ENCODE peak calls at places on chromosomes 6 and 20, in five cellular contexts. R is AG04450, I is PC-9, F is GM12865, N is GM12864. D is an unnamed sample.

GRCh38 chr6:71040043-71040442 is 83.2 kb upstream of the B3GAT2 start:
- DNase-seq in I (no peak), R (no peak), N (no peak), F (no peak), D (no peak)

GRCh38 chr6:6723792-6724318 is 135.3 kb downstream of the LY86 start:
- DNase-seq in N (no peak), R (no peak), I (no peak), F (no peak), D (peak; percentile 71)

GRCh38 chr20:51966296-51966971 is 164.1 kb upstream of the SALL4 start:
- DNase-seq in R (no peak), N (peak; percentile 8), I (peak; percentile 67), F (peak; percentile 41), D (no peak)

GRCh38 chr20:57326667-57327455 is 2.7 kb upstream of the SPO11 start:
- DNase-seq in I (peak; percentile 95), N (no peak), R (no peak), F (no peak), D (no peak)

GRCh38 chr20:14861028-14861699 is 523.8 kb upstream of the FLRT3 start:
- DNase-seq in F (no peak), R (no peak), I (no peak), N (no peak), D (no peak)

GRCh38 chr6:122803056-122803695 is 14.1 kb downstream of the SMPDL3A start:
- DNase-seq in I (no peak), F (no peak), N (no peak), R (peak; percentile 79), D (no peak)

GRCh38 chr6:150314230-150315188 is 54.3 kb upstream of the IYD start:
- DNase-seq in F (no peak), N (no peak), I (no peak), R (no peak), D (no peak)

GRCh38 chr6:128731249-128732165 is 151.4 kb upstream of the LAMA2 start:
- DNase-seq in F (peak; percentile 41), N (no peak), R (peak; percentile 27), I (peak; percentile 22), D (no peak)

GRCh38 chr20:44468044-44468782 is 7.5 kb upstream of the TTPAL start:
- DNase-seq in R (no peak), F (no peak), I (no peak), N (no peak), D (no peak)

GRCh38 chr6:89144358-89145041 is 1.4 kb upstream of the PM20D2 start:
- DNase-seq in F (peak; percentile 61), I (no peak), R (no peak), N (no peak), D (no peak)

GRCh38 chr6:116060572-116061283 is at the start of gene FRK:
- DNase-seq in R (no peak), F (no peak), I (peak; percentile 58), N (no peak), D (peak; percentile 83)

GRCh38 chr6:90413867-90414266 is 117.2 kb upstream of the BACH2 start:
- DNase-seq in N (no peak), F (peak; percentile 41), R (no peak), I (no peak), D (no peak)

GRCh38 chr6:11284996-11285395 is 52.5 kb upstream of the NEDD9 start:
- DNase-seq in F (no peak), I (no peak), R (no peak), N (no peak), D (no peak)

GRCh38 chr6:136914947-136915346 is 7.2 kb upstream of the SLC35D3 start:
- DNase-seq in N (no peak), I (no peak), R (no peak), F (no peak), D (no peak)

GRCh38 chr6:22785036-22785435 is 215.7 kb downstream of the HDGFL1 start:
- DNase-seq in I (no peak), N (no peak), R (no peak), F (peak; percentile 9), D (no peak)

GRCh38 chr6:98286620-98287019 is 547.8 kb upstream of the POU3F2 start:
- DNase-seq in N (no peak), R (no peak), F (no peak), I (no peak), D (no peak)

GRCh38 chr6:93916716-93917115 is 497.4 kb upstream of the EPHA7 start:
- DNase-seq in F (no peak), N (no peak), R (no peak), I (no peak), D (no peak)

GRCh38 chr20:40945754-40946451 is 82.7 kb upstream of the TOP1 start:
- DNase-seq in R (no peak), F (peak; percentile 59), I (peak; percentile 18), N (no peak), D (no peak)

GRCh38 chr6:30687659-30688431 is 1.4 kb upstream of the PPP1R18 start:
- DNase-seq in R (no peak), I (peak; percentile 38), F (peak; percentile 35), N (no peak), D (no peak)

GRCh38 chr20:41717464-41717863 is 99.3 kb upstream of the CHD6 start:
- DNase-seq in F (no peak), R (no peak), I (no peak), N (no peak), D (no peak)

GRCh38 chr6:48826318-48826595 is 636.8 kb downstream of the MMUT start:
- DNase-seq in N (no peak), R (no peak), I (no peak), F (no peak), D (no peak)

GRCh38 chr20:16608265-16608636 is 35.0 kb upstream of the KIF16B start:
- DNase-seq in N (no peak), F (no peak), R (no peak), I (no peak), D (no peak)

GRCh38 chr6:124682751-124683150 is 279.5 kb upstream of the RNF217 start:
- DNase-seq in I (no peak), N (no peak), F (no peak), R (no peak), D (no peak)

GRCh38 chr6:74357329-74357728 is 661.3 kb downstream of the CD109 start:
- DNase-seq in N (no peak), I (no peak), R (no peak), F (no peak), D (no peak)

GRCh38 chr6:69019832-69020231 is 384.8 kb downstream of the ADGRB3 start:
- DNase-seq in F (no peak), N (no peak), I (no peak), R (no peak), D (no peak)

GRCh38 chr6:80280258-80281010 is 174.0 kb downstream of the BCKDHB start:
- DNase-seq in I (peak; percentile 3), F (peak; percentile 23), R (no peak), N (no peak), D (no peak)

GRCh38 chr6:105879902-105880547 is 206.1 kb upstream of the PRDM1 start:
- DNase-seq in I (no peak), F (peak; percentile 39), N (no peak), R (no peak), D (no peak)

GRCh38 chr20:35226775-35227681 is 538 bp downstream of the MMP24 start:
- DNase-seq in F (peak; percentile 16), R (no peak), N (no peak), I (peak; percentile 51), D (no peak)

DNA sequence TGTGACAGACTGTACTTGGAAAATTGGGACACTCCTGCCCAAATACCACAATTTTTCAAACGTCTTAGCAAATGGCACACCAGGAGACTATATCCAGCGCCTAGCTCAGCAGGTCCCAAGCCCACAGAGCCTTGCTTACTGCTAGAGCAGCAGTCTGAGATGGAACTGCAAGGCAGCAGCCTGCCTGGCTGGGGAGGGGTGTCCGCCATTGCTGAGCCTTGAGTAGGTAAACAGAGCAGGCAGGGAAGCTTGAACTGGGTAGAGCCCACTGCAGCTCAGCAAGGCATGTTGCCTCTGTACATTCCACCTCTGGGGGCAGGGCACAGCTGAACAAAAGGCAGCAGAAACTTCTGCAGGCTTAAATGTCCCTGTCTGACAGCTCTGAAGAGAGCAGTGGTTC is 1003.3 kb upstream of the MAP3K7 start:
- DNase-seq in I (no peak), R (no peak), F (no peak), N (no peak), D (no peak)
- TF ChIP-seq CTCF in I (no peak), R (no peak), F (no peak), N (no peak), D (no peak)

DNA sequence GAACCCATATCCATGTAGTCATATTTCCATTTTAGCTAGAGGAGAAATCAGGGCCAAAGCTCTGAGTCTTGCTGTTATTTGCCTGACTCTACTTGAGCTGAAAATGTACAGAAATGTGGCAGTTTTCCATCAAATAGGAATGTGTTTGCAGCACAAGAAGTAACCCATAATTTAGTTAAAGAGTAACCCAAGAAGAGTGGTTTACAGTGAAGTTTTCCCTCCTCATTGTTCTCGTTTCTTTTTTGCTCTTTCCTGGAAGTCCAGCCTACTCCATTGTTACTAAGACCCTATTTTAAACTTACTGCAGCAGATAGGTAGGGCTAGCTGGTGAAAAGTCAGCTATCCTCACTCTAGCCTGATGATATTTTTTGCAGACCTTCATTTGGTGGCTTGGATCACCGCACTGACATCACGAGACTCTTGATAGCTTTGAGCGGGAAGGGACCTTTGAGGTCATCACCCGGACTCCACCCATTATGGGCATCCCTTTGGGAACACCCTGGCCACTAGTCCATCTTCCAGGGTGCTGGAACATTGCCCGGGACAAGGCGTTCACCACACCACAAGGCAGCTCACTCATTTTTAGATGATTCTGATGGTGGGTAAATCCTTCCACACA is 28.0 kb upstream of the ADGRF5 start:
- DNase-seq in F (no peak), N (no peak), R (no peak), I (no peak), D (no peak)
- H3K4me3 ChIP-seq in F (no peak overlapping the region), N (no peak overlapping the region), R (no peak overlapping the region), I (no peak overlapping the region), D (no peak overlapping the region)

DNA sequence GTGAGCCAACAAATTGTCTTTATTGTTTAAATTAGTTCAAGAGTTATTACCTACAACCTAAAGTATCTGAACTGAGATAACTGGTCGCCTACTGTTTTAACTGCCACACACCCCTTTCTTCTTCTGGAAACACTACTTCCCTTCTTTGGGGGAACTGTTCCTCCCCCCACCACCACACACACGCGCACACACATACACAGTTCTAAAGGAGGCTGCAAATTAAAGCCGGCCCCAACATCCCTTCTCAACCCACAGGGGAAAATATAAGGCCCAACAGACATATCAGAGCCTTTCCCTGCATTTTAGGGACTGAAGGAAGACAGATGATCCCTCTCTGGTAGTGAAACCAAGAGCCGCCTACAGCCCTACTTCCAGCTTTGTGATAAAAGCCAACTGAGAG is 348.0 kb upstream of the JARID2 start:
- DNase-seq in F (no peak), R (no peak), N (no peak), I (no peak), D (no peak)
- TF ChIP-seq CTCF in F (no peak), R (no peak), N (no peak), I (no peak), D (no peak)

DNA sequence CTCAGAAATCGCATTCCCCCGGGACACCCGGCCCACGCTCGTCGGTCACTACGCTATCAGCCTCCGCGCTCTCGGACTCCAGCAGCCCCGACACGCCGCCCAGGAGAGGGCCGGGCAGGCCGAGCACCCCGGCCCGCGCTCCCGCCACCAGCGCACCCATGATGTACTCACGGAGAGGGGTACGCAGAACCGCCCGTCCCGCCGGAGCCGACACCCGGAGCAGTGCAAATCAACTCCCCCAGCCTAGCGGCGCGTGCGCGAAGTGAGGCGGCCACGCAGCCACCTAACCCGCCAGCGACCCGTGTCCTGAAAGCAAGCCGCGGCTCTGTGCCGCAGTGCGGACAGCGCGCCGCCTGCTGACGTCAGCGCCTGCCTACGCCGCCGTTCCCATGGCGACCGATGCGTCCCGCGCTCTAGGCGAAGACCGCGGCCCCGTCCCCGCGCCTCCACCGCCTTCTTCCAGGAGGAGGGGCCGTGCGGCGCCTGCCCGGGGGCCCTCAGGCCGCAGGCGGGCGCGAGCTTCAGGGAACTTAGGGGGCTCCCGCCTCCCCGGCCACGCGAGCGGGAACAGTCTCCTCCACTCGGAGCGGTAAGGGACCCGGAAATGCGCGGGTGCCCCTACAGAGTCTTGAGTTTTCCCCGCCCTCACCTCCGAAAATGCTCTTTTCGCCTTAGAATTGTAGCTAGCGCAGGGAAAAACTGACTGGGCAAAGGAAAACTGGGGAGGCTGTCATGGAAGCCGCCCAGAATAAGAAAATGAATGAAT is at the start of gene AHI1:
- DNase-seq in F (peak; percentile 96), N (peak; percentile 83), I (peak; percentile 93), R (peak; percentile 81), D (peak; percentile 31)
- H3K4me3 ChIP-seq in F (peak within 1 kb of the TSS; percentile 98), N (peak within 1 kb of the TSS; percentile 94), I (peak within 1 kb of the TSS; percentile 87), R (peak within 1 kb of the TSS; percentile 83), D (peak within 1 kb of the TSS; percentile 72)